ENCODE peak calls at places on chromosomes 7 and 10, in five cellular contexts. One of them, this sample, is unnamed.
A peak's percentile ranks its signal among the peaks of the same experiment; 100 is the strongest.

GRCh38 chr10:77091745-77092144 is 545.9 kb downstream of the KCNMA1 start:
- DNase-seq in fibroblast of lung: no peak
- DNase-seq in GM12864: no peak
- DNase-seq in Panc1: no peak
- DNase-seq in osteocyte: no peak
- DNase-seq in this sample: no peak

GRCh38 chr7:20507157-20507556 is 108.3 kb upstream of the ABCB5 start:
- DNase-seq in osteocyte: no peak
- DNase-seq in fibroblast of lung: no peak
- DNase-seq in GM12864: no peak
- DNase-seq in Panc1: no peak
- DNase-seq in this sample: no peak

GRCh38 chr10:72953687-72954086 is 919 bp downstream of the PLA2G12B start:
- DNase-seq in osteocyte: no peak
- DNase-seq in Panc1: no peak
- DNase-seq in GM12864: no peak
- DNase-seq in fibroblast of lung: no peak
- DNase-seq in this sample: peak; percentile 33

GRCh38 chr10:6669269-6669859 is 89.3 kb upstream of the PRKCQ start:
- DNase-seq in fibroblast of lung: peak; percentile 84
- DNase-seq in osteocyte: no peak
- DNase-seq in Panc1: peak; percentile 25
- DNase-seq in GM12864: no peak
- DNase-seq in this sample: no peak

GRCh38 chr7:29194206-29194593 is 375 bp upstream of the CHN2 start:
- DNase-seq in GM12864: no peak
- DNase-seq in fibroblast of lung: no peak
- DNase-seq in Panc1: no peak
- DNase-seq in osteocyte: no peak
- DNase-seq in this sample: peak; percentile 58

GRCh38 chr7:116097365-116098009 is 66.9 kb upstream of the TFEC start:
- DNase-seq in GM12864: no peak
- DNase-seq in Panc1: peak; percentile 24
- DNase-seq in fibroblast of lung: peak; percentile 22
- DNase-seq in osteocyte: no peak
- DNase-seq in this sample: no peak

GRCh38 chr10:974038-974784 is 14.0 kb upstream of the GTPBP4 start:
- DNase-seq in fibroblast of lung: no peak
- DNase-seq in Panc1: no peak
- DNase-seq in osteocyte: no peak
- DNase-seq in GM12864: no peak
- DNase-seq in this sample: no peak

GRCh38 chr10:33376976-33377657 is 42.6 kb upstream of the NRP1 start:
- DNase-seq in osteocyte: no peak
- DNase-seq in fibroblast of lung: peak; percentile 81
- DNase-seq in GM12864: no peak
- DNase-seq in Panc1: no peak
- DNase-seq in this sample: no peak

GRCh38 chr10:22619111-22619510 is 95.3 kb downstream of the PIP4K2A start:
- DNase-seq in GM12864: no peak
- DNase-seq in osteocyte: no peak
- DNase-seq in Panc1: no peak
- DNase-seq in fibroblast of lung: no peak
- DNase-seq in this sample: no peak

GRCh38 chr10:104028146-104028545 is 57.5 kb downstream of the COL17A1 start:
- DNase-seq in fibroblast of lung: peak; percentile 31
- DNase-seq in Panc1: no peak
- DNase-seq in GM12864: no peak
- DNase-seq in osteocyte: no peak
- DNase-seq in this sample: no peak

GRCh38 chr10:132224343-132225072 is 37.8 kb downstream of the DPYSL4 start:
- DNase-seq in Panc1: no peak
- DNase-seq in osteocyte: no peak
- DNase-seq in fibroblast of lung: no peak
- DNase-seq in GM12864: no peak
- DNase-seq in this sample: no peak

GRCh38 chr7:130912910-130913720 is 179.1 kb upstream of the KLF14 start:
- DNase-seq in GM12864: peak; percentile 73
- DNase-seq in Panc1: peak; percentile 100
- DNase-seq in fibroblast of lung: peak; percentile 98
- DNase-seq in osteocyte: peak; percentile 86
- DNase-seq in this sample: no peak

GRCh38 chr7:92768501-92769360 is 67.6 kb downstream of the CDK6 start:
- DNase-seq in fibroblast of lung: no peak
- DNase-seq in GM12864: peak; percentile 44
- DNase-seq in osteocyte: no peak
- DNase-seq in Panc1: no peak
- DNase-seq in this sample: no peak

GRCh38 chr7:153022796-153023592 is 263.4 kb downstream of the ACTR3B start:
- DNase-seq in Panc1: no peak
- DNase-seq in fibroblast of lung: no peak
- DNase-seq in osteocyte: no peak
- DNase-seq in GM12864: no peak
- DNase-seq in this sample: no peak

GRCh38 chr7:158277219-158278141 is 310.1 kb downstream of the PTPRN2 start:
- DNase-seq in fibroblast of lung: no peak
- DNase-seq in osteocyte: peak; percentile 82
- DNase-seq in Panc1: no peak
- DNase-seq in GM12864: no peak
- DNase-seq in this sample: no peak

GRCh38 chr7:95469850-95470249 is 15.9 kb upstream of the ASB4 start:
- DNase-seq in osteocyte: no peak
- DNase-seq in GM12864: no peak
- DNase-seq in fibroblast of lung: no peak
- DNase-seq in Panc1: no peak
- DNase-seq in this sample: peak; percentile 8

GRCh38 chr10:50919010-50919409 is 33.6 kb upstream of the A1CF start:
- DNase-seq in fibroblast of lung: no peak
- DNase-seq in Panc1: no peak
- DNase-seq in GM12864: no peak
- DNase-seq in osteocyte: no peak
- DNase-seq in this sample: no peak

GRCh38 chr7:132458685-132459084 is 117.6 kb downstream of the PLXNA4 start:
- DNase-seq in GM12864: no peak
- DNase-seq in osteocyte: no peak
- DNase-seq in Panc1: no peak
- DNase-seq in fibroblast of lung: no peak
- DNase-seq in this sample: no peak

GRCh38 chr10:630581-631073 is 58.8 kb downstream of the DIP2C start:
- DNase-seq in GM12864: no peak
- DNase-seq in Panc1: no peak
- DNase-seq in fibroblast of lung: no peak
- DNase-seq in osteocyte: no peak
- DNase-seq in this sample: no peak

GRCh38 chr10:23314835-23315239 is 29.8 kb downstream of the C10orf67 start:
- DNase-seq in Panc1: no peak
- DNase-seq in GM12864: peak; percentile 45
- DNase-seq in osteocyte: no peak
- DNase-seq in fibroblast of lung: peak; percentile 95
- DNase-seq in this sample: peak; percentile 50

GRCh38 chr7:157238087-157238486 is 98.7 kb upstream of the DNAJB6 start:
- DNase-seq in GM12864: no peak
- DNase-seq in osteocyte: no peak
- DNase-seq in fibroblast of lung: no peak
- DNase-seq in Panc1: no peak
- DNase-seq in this sample: no peak

GRCh38 chr7:157564518-157565177 is 227.8 kb downstream of the DNAJB6 start:
- DNase-seq in GM12864: no peak
- DNase-seq in Panc1: no peak
- DNase-seq in fibroblast of lung: peak; percentile 5
- DNase-seq in osteocyte: no peak
- DNase-seq in this sample: no peak

GRCh38 chr7:47482013-47482761 is 99.7 kb downstream of the TNS3 start:
- DNase-seq in fibroblast of lung: peak; percentile 94
- DNase-seq in Panc1: no peak
- DNase-seq in osteocyte: no peak
- DNase-seq in GM12864: no peak
- DNase-seq in this sample: no peak

GRCh38 chr7:379456-380225 is 89.7 kb downstream of the FOXL3 start:
- DNase-seq in GM12864: no peak
- DNase-seq in Panc1: no peak
- DNase-seq in osteocyte: no peak
- DNase-seq in fibroblast of lung: no peak
- DNase-seq in this sample: peak; percentile 58

GRCh38 chr7:149864751-149865150 is 9.0 kb upstream of the ATP6V0E2 start:
- DNase-seq in osteocyte: no peak
- DNase-seq in fibroblast of lung: no peak
- DNase-seq in GM12864: no peak
- DNase-seq in Panc1: no peak
- DNase-seq in this sample: no peak

GRCh38 chr7:107441576-107442422 is 28.1 kb upstream of the GPR22 start:
- DNase-seq in Panc1: no peak
- DNase-seq in osteocyte: no peak
- DNase-seq in fibroblast of lung: no peak
- DNase-seq in GM12864: no peak
- DNase-seq in this sample: no peak

DNA sequence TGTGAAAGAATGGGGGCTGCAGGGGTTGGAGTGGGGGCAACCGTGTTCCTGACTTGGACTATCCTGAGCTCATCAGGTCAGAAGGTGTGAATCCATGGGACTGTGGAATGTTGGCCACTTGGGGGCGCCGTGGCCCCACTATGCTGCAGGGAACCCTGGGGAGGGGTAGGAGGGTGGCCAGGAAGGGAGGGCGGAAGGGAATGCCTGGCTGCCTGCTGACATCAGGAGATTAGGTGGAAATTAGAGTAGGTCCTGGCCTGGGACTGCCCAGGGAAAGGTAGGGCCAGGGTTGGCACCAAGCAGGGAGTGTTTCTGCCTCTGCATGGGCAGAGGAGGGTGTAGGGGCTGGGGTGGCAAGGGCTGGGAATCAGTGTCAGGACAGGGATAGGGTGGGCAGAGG is 65.8 kb upstream of the PRSS58 start:
- DNase-seq in GM12864: no peak
- DNase-seq in osteocyte: no peak
- DNase-seq in fibroblast of lung: no peak
- DNase-seq in Panc1: no peak
- DNase-seq in this sample: peak; percentile 79
- TF ChIP-seq CTCF in GM12864: peak; percentile 54
- TF ChIP-seq CTCF in osteocyte: peak; percentile 16
- TF ChIP-seq CTCF in fibroblast of lung: no peak
- TF ChIP-seq CTCF in Panc1: peak; percentile 50
- TF ChIP-seq CTCF in this sample: peak; percentile 65

GRCh38 chr10:13099144-13099665 is 758 bp upstream of the OPTN start:
- DNase-seq in fibroblast of lung: peak; percentile 65
- DNase-seq in osteocyte: no peak
- DNase-seq in Panc1: no peak
- DNase-seq in GM12864: no peak
- DNase-seq in this sample: peak; percentile 58
- TF ChIP-seq CTCF in fibroblast of lung: peak; percentile 38
- TF ChIP-seq CTCF in osteocyte: peak; percentile 35
- TF ChIP-seq CTCF in Panc1: peak; percentile 44
- TF ChIP-seq CTCF in GM12864: peak; percentile 77
- TF ChIP-seq CTCF in this sample: no peak

GRCh38 chr7:22853674-22854157 is 31.1 kb upstream of the TOMM7 start:
- DNase-seq in GM12864: no peak
- DNase-seq in Panc1: no peak
- DNase-seq in fibroblast of lung: no peak
- DNase-seq in osteocyte: no peak
- DNase-seq in this sample: no peak
- TF ChIP-seq CTCF in GM12864: peak; percentile 65
- TF ChIP-seq CTCF in Panc1: peak; percentile 100
- TF ChIP-seq CTCF in fibroblast of lung: peak; percentile 29
- TF ChIP-seq CTCF in osteocyte: no peak
- TF ChIP-seq CTCF in this sample: no peak

GRCh38 chr7:123060446-123060845 is 64.9 kb upstream of the TAS2R16 start:
- DNase-seq in GM12864: no peak
- DNase-seq in fibroblast of lung: no peak
- DNase-seq in Panc1: no peak
- DNase-seq in osteocyte: no peak
- DNase-seq in this sample: no peak

GRCh38 chr7:123051916-123052315 is 56.4 kb upstream of the TAS2R16 start:
- DNase-seq in osteocyte: no peak
- DNase-seq in fibroblast of lung: no peak
- DNase-seq in GM12864: no peak
- DNase-seq in Panc1: no peak
- DNase-seq in this sample: no peak

GRCh38 chr7:123057926-123058325 is 62.4 kb upstream of the TAS2R16 start:
- DNase-seq in Panc1: no peak
- DNase-seq in GM12864: no peak
- DNase-seq in osteocyte: no peak
- DNase-seq in fibroblast of lung: no peak
- DNase-seq in this sample: no peak

DNA sequence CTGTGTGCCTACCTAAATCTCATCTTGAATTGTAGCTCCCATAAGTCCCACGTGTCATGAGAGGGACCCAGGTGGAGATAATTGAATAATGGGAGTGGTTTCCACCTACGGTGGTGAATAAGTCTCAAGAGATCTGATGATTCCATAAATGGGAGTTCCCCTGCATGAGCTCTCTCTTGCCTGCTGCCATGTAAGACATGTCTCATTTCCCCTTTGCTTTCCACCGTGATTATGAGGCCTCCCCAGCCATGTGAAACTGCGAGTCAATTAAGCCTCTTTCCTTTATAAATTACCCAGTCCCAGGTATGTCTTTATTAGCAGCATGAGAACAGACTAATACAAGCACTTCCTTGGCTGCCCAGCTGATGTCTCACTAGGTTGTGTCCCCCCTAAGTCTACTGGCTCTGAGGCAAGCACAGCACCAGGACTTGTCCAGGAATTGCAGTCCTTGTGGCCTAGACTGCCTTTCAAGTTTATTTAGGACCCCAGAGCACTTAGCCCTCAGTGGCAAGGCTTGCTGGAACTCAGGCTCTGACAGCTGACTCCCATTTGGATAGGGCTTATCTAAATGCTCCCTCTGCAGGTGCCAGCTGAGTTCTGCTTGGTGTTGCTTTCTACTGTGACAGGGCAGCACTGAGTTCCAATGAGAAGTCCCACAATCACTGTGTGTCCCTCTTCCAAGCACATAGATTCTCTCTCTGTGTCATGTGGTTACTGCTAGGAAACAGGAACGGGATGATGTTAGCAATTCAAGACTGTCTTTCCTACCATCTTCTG is 59.0 kb upstream of the TAS2R16 start:
- DNase-seq in Panc1: no peak
- DNase-seq in fibroblast of lung: no peak
- DNase-seq in GM12864: no peak
- DNase-seq in osteocyte: no peak
- DNase-seq in this sample: no peak
- TF ChIP-seq CTCF in Panc1: no peak
- TF ChIP-seq CTCF in fibroblast of lung: no peak
- TF ChIP-seq CTCF in GM12864: no peak
- TF ChIP-seq CTCF in osteocyte: no peak
- TF ChIP-seq CTCF in this sample: no peak

DNA sequence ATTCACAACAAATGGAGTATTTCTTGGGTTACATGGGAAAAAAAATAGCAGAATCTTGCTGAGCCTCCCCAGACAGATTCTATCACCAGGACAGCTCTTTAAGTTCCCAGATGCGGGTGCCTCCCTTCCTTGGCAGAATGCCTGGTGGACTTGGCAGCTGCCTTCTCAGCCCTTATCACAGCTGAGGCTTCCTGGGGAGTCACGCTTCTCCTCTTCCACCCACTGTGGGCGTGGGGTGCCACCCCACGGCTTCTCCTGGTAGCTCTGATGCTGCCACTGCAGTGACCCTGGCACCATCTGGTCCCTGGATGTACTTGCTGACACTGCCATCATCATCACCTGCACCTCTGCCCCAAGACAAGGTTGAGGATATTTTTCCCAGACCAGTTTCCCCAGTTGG is 16.2 kb upstream of the NME8 start:
- DNase-seq in fibroblast of lung: peak; percentile 80
- DNase-seq in osteocyte: no peak
- DNase-seq in Panc1: no peak
- DNase-seq in GM12864: no peak
- DNase-seq in this sample: no peak
- TF ChIP-seq CTCF in fibroblast of lung: no peak
- TF ChIP-seq CTCF in osteocyte: no peak
- TF ChIP-seq CTCF in Panc1: no peak
- TF ChIP-seq CTCF in GM12864: peak; percentile 51
- TF ChIP-seq CTCF in this sample: no peak

This sample was measured in nephron progenitor cell.